ENCODE peak calls at places on chromosomes 16 and 17, in four cellular contexts. J is activated T-helper 1 cell treated with anti-CD3 and anti-CD28 coated beads, Interleukin-12 subunit alpha, Interleukin-12 subunit beta, Interleukin-2, Interleukin-4 antibody, amounts not matched to agents 30 ng/mL and 10 ng/mL and 1 ng/mL, durations not matched to agents 14 hours and 24 hours and 36 hours; G is SW480; Y is erythroblast. H is an unnamed sample.

GRCh38 chr17:1956134-1956533 is 69.0 kb downstream of the RTN4RL1 start:
- DNase-seq in J (no peak), G (no peak), Y (no peak), H (no peak)

GRCh38 chr17:72466199-72466598 is 345.4 kb downstream of the SOX9 start:
- DNase-seq in J (no peak), G (peak), Y (no peak), H (no peak)

GRCh38 chr17:44557653-44558285 is 485 bp downstream of the FZD2 start:
- DNase-seq in J (peak), G (no peak), Y (peak), H (peak)

GRCh38 chr16:89341697-89342694 is 124.5 kb downstream of the ZNF778 start:
- DNase-seq in J (no peak), G (no peak), Y (no peak), H (no peak)

GRCh38 chr17:6796887-6797490 is 21.0 kb downstream of the FBXO39 start:
- DNase-seq in J (no peak), G (peak), Y (no peak), H (no peak)

GRCh38 chr16:4116328-4117249 is at the start of gene ADCY9:
- DNase-seq in J (peak), G (peak), Y (peak), H (peak)

GRCh38 chr17:82696916-82697807 is 1.3 kb downstream of the RAB40B start:
- DNase-seq in J (no peak), G (no peak), Y (no peak), H (peak)

GRCh38 chr16:69942627-69943170 is 8.4 kb upstream of the CLEC18A start:
- DNase-seq in J (no peak), G (no peak), Y (no peak), H (no peak)

GRCh38 chr16:84631882-84632281 is 14.0 kb upstream of the COTL1 start:
- DNase-seq in J (no peak), G (no peak), Y (no peak), H (no peak)

H was measured in stimulated activated naive CD8-positive, alpha-beta T cell treated with anti-CD3 and anti-CD28 coated beads, Interleukin-15, amount 100 ng/mL, for 72 hours.